ENCODE peak calls at places on chromosomes 1 and 21, in eight cellular contexts. C is right cardiac atrium; G is Panc1; O is CD8-positive, alpha-beta memory T cell; U is right lobe of liver; A is GM12878; I is GM23248; K is uterus. J is an unnamed sample. For H3K4me1, the result is how much of the 10 kb centered on the place peaks cover.

GRCh38 chr1:63651110-63651776 is 58.0 kb downstream of the PGM1 start:
- DNase-seq in C (peak), G (no peak), O (no peak), U (no peak), A (no peak), I (peak), K (no peak), J (no peak)

GRCh38 chr1:28099050-28099769 is 10.8 kb upstream of the EYA3 start:
- DNase-seq in C (no peak), G (no peak), O (no peak), U (peak), A (no peak), I (no peak), K (no peak), J (no peak)

GRCh38 chr1:111990026-111990877 is 784 bp upstream of the KCND3 start:
- DNase-seq in C (peak), G (no peak), O (no peak), U (peak), A (no peak), I (peak), K (peak), J (peak)

GRCh38 chr1:228077565-228078330 is 4.8 kb upstream of the ARF1 start:
- DNase-seq in C (no peak), G (no peak), O (no peak), U (no peak), A (no peak), I (no peak), K (peak), J (peak)

GRCh38 chr1:33086384-33086850 is 5.5 kb downstream of the AZIN2 start:
- DNase-seq in C (peak), G (peak), O (no peak), U (peak), A (peak), I (peak), K (peak), J (peak)

GRCh38 chr1:193342811-193343210 is 156.4 kb upstream of the B3GALT2 start:
- DNase-seq in C (no peak), G (no peak), O (no peak), U (no peak), A (no peak), I (no peak), K (no peak), J (no peak)

GRCh38 chr1:243233908-243234307 is 21.2 kb downstream of the CEP170 start:
- DNase-seq in C (no peak), G (no peak), O (no peak), U (no peak), A (no peak), I (peak), K (no peak), J (no peak)

GRCh38 chr1:5937373-5937857 is 54.8 kb downstream of the NPHP4 start:
- DNase-seq in C (peak), G (no peak), O (no peak), U (no peak), A (no peak), I (no peak), K (no peak), J (no peak)

GRCh38 chr21:45570826-45571601 is 28.8 kb upstream of the SLC19A1 start:
- DNase-seq in C (peak), G (no peak), O (no peak), U (peak), A (no peak), I (peak), K (peak), J (no peak)

GRCh38 chr21:43916076-43916475 is 51.1 kb downstream of the AGPAT3 start:
- DNase-seq in C (no peak), G (no peak), O (no peak), U (no peak), A (no peak), I (peak), K (no peak), J (no peak)

DNA sequence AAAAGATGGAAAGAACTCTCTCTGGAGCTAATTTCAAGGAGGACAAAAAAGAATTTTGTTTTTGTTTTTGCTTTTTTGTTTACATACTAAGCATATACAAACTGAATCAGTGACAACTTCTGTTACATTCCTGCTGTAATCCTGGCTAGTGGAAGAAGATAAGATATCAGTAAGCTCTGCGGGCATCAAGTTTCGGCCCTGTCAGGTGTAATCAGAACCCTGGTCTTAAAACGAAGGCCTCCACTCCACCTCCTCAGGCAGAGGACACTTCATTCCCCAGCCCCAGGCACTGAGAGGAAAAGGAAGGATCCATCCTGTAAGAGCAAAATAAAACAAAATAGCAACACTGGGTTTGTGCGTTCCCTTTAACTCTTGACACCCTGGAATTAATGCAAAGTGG is 88.9 kb upstream of the ARHGAP29 start:
- DNase-seq in C (no peak), G (no peak), O (no peak), U (no peak), A (no peak), I (peak), K (no peak), J (no peak)
- H3K4me1 ChIP-seq in C (under half), G (half or more), O (under half), U (under half), A (under half), I (half or more), K (under half), J (half or more)

GRCh38 chr21:37207441-37208009 is 59.6 kb downstream of the VPS26C start:
- DNase-seq in C (no peak), G (no peak), O (no peak), U (no peak), A (peak), I (peak), K (no peak), J (no peak)
- H3K4me3 ChIP-seq in C (no peak), G (no peak), O (no peak), U (no peak), A (peak), I (peak), K (no peak), J (peak)

DNA sequence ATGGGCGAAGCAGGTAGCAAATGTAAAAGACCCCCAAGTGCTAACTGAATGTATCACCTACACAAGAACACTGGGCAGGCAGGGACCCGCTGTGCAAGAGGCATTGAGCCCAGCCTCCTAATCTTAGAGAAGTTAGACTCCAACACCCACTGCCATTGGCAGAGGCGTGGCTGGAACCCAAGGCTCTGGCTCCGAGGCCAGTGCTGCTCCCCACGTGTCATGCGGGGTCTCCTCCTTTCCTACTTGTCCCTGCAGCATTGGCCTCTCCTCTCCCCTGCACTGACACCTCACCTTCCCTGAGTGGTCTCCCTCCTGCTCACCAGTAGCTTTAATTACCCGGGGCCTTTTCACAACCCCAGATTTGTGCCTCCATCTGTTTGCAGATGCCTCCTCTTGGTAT is 107.0 kb downstream of the GALNT2 start:
- DNase-seq in C (no peak), G (no peak), O (no peak), U (peak), A (no peak), I (no peak), K (no peak), J (no peak)
- H3K4me1 ChIP-seq in C (under half), G (under half), O (under half), U (under half), A (under half), I (under half), K (under half), J (half or more)

GRCh38 chr1:220887202-220887867 is 8.1 kb downstream of the HLX start:
- DNase-seq in C (peak), G (no peak), O (no peak), U (no peak), A (no peak), I (peak), K (no peak), J (no peak)

GRCh38 chr1:220886470-220887201 is 7.4 kb downstream of the HLX start:
- DNase-seq in C (peak), G (no peak), O (no peak), U (no peak), A (no peak), I (no peak), K (no peak), J (no peak)

GRCh38 chr1:220889333-220889732 is 10.1 kb downstream of the HLX start:
- DNase-seq in C (no peak), G (no peak), O (no peak), U (no peak), A (no peak), I (no peak), K (no peak), J (no peak)

GRCh38 chr1:220888665-220888986 is 9.4 kb downstream of the HLX start:
- DNase-seq in C (no peak), G (no peak), O (no peak), U (no peak), A (no peak), I (no peak), K (no peak), J (no peak)

GRCh38 chr1:220887868-220888664 is 8.8 kb downstream of the HLX start:
- DNase-seq in C (peak), G (no peak), O (no peak), U (no peak), A (no peak), I (peak), K (no peak), J (no peak)
- H3K4me3 ChIP-seq in C (peak), G (peak), O (no peak), U (no peak), A (no peak), I (peak), K (no peak), J (peak)

DNA sequence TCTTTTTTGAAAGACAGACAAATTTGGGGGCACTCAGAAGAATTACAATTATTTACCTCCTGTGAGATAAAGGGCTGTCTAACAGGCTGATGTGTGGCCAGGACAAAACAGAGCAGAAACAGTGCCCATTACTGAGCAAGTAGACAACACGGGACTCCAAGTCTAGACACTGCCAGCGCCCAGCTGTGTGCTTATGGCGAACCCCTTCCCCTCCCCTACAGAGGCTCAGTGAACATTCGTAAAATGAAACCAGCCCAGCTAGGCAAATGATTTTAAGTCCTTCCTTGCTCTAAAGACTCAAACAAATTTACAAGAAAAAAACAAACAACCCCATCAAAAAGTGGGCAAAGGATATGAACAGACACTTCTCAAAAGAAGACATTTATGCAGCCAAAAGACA is 91.1 kb downstream of the RUNX1 start:
- DNase-seq in C (no peak), G (no peak), O (no peak), U (no peak), A (no peak), I (no peak), K (no peak), J (no peak)
- H3K4me1 ChIP-seq in C (under half), G (under half), O (half or more), U (under half), A (under half), I (under half), K (under half), J (under half)

DNA sequence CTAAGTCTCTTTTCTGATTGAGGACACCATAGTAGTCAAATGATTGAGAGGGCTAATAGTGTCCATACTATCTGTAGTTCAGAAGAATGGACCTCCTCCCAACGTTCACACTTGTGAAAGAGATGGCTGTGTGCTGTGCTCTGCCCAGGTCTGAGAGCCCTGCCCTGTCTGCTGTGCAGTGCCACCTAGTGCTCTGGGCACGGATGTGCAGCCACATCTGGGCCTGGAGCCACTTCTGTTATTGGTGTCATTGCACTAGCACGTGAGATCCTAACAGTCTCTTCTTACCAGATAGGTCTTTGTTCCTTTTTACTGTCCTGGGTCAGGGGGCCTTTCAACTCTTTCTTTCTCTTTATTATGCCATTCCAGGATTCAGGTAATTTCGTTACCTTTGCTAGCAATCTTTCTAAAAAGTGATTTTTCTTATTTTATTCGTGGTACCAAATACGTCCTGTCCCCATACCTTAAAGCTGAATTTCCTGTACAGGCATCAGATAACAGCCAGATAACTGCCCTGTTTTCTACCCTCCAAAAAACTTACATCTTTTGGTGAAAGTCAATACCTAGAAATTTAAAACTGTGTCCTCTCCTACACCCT is 21.7 kb downstream of the INTS3 start:
- DNase-seq in C (peak), G (peak), O (peak), U (peak), A (peak), I (peak), K (peak), J (peak)
- H3K4me3 ChIP-seq in C (no peak), G (no peak), O (no peak), U (no peak), A (no peak), I (no peak), K (no peak), J (no peak)

GRCh38 chr1:214448536-214448935 is 102.9 kb downstream of the PTPN14 start:
- DNase-seq in C (no peak), G (no peak), O (no peak), U (no peak), A (no peak), I (no peak), K (no peak), J (no peak)
- H3K4me1 ChIP-seq in C (under half), G (half or more), O (under half), U (under half), A (under half), I (half or more), K (under half), J (under half)

GRCh38 chr1:941588-942383 is 17.3 kb downstream of the NOC2L start:
- DNase-seq in C (peak), G (no peak), O (no peak), U (peak), A (no peak), I (peak), K (peak), J (peak)
- H3K4me3 ChIP-seq in C (peak), G (peak), O (no peak), U (peak), A (no peak), I (peak), K (no peak), J (peak)

DNA sequence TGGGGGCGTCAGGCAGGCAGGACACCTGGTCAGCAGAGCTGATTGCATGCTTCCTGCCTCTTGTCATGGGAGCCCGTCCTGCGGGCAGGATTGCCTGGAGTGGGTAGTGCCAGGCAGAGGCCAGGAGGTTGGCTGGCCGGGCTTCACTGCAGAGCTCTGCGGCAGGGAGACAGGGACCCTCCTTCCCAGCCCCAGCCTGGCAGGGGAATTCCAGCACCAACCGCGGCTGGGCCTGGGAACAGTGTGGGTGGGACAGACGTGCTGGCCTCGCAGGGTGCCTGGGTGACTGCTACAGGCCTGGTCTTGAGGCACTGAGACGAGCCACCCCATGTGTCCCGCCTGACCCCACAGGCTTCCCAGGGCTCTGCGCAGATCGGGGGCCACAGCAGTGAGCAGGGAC is 70.6 kb downstream of the MORN1 start:
- DNase-seq in C (no peak), G (no peak), O (no peak), U (no peak), A (no peak), I (peak), K (no peak), J (no peak)
- H3K4me1 ChIP-seq in C (under half), G (under half), O (under half), U (under half), A (under half), I (under half), K (under half), J (half or more)

DNA sequence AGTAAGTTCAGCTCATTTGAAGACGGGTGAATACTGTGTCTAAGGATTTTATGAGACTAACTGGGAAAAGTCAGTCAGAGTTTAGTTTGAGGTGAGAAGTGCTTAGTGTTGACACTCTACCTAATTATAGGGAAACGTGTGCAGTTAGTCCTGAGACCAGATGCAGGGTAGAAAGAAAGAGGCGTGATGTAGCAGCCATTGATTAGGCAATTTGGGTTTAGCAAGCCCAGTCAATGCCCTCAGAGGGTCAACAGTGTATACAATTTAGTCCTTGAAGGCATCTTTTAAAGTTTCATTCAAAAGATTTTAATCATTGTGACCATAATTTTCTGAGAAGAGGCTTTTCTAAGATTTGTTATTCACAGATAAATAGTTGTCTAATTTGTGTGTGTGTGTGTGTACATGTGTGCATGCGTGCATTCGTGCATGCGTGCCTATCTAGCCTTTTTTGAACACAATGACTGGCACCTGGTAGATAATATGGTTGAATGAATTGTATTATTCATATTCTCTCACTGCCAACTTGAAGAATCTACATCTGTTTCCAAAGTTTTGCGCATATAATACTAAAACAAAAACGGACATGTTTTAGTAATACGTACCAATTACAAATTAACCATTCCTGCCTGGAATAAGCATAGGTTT is 332.9 kb downstream of the SRGAP2C start:
- DNase-seq in C (no peak), G (no peak), O (no peak), U (no peak), A (no peak), I (no peak), K (no peak), J (no peak)
- H3K4me3 ChIP-seq in C (no peak), G (no peak), O (no peak), U (peak), A (no peak), I (no peak), K (no peak), J (no peak)

J was measured in left ventricle myocardium inferior.